ENCODE peak calls at places on chromosomes 5 and 9, in ten cellular contexts. Z, I, T, U, O, M, N, P, D and V are unnamed samples.
A peak's percentile ranks its signal among the peaks of the same experiment; 100 is the strongest.

GRCh38 chr5:139381837-139382361 is 1.2 kb downstream of the SLC23A1 start:
- DNase-seq in Z (no peak), I (no peak), T (no peak), U (no peak), O (no peak), M (no peak), N (no peak), P (no peak), D (no peak), V (no peak)

GRCh38 chr5:155046591-155046990 is 33.0 kb downstream of the KIF4B start:
- DNase-seq in Z (no peak), I (no peak), T (no peak), U (no peak), O (no peak), M (no peak), N (no peak), P (no peak), D (peak; percentile 30), V (no peak)

GRCh38 chr9:117325789-117326185 is 89.1 kb downstream of the ASTN2 start:
- DNase-seq in Z (no peak), I (no peak), T (no peak), U (no peak), O (no peak), M (no peak), N (no peak), P (no peak), D (no peak), V (no peak)

GRCh38 chr5:142106061-142106460 is 2.5 kb upstream of the NDFIP1 start:
- DNase-seq in Z (no peak), I (peak; percentile 83), T (no peak), U (peak; percentile 39), O (peak; percentile 15), M (no peak), N (peak; percentile 51), P (no peak), D (no peak), V (no peak)

GRCh38 chr9:136074706-136075105 is 20.4 kb downstream of the NACC2 start:
- DNase-seq in Z (no peak), I (no peak), T (no peak), U (peak; percentile 6), O (no peak), M (no peak), N (no peak), P (no peak), D (no peak), V (no peak)

GRCh38 chr5:31937703-31938102 is 236.4 kb downstream of the GOLPH3 start:
- DNase-seq in Z (no peak), I (no peak), T (no peak), U (no peak), O (no peak), M (no peak), N (no peak), P (no peak), D (no peak), V (no peak)

GRCh38 chr5:111999286-111999685 is 242.3 kb upstream of the NREP start:
- DNase-seq in Z (no peak), I (peak; percentile 81), T (no peak), U (no peak), O (peak; percentile 74), M (no peak), N (no peak), P (peak; percentile 63), D (no peak), V (no peak)

GRCh38 chr5:156913719-156914370 is 49.2 kb downstream of the TIMD4 start:
- DNase-seq in Z (no peak), I (no peak), T (no peak), U (no peak), O (no peak), M (no peak), N (no peak), P (no peak), D (peak; percentile 93), V (peak; percentile 77)

GRCh38 chr5:73136277-73136606 is 15.9 kb downstream of the TMEM171 start:
- DNase-seq in Z (no peak), I (no peak), T (no peak), U (no peak), O (no peak), M (no peak), N (no peak), P (no peak), D (no peak), V (no peak)

GRCh38 chr9:137314561-137315560 is 12.8 kb upstream of the NRARP start:
- DNase-seq in Z (no peak), I (no peak), T (no peak), U (peak; percentile 49), O (no peak), M (peak; percentile 29), N (peak; percentile 15), P (peak; percentile 1), D (no peak), V (peak; percentile 14)

GRCh38 chr9:9142001-9142400 is 1342.4 kb upstream of the DMAC1 start:
- DNase-seq in Z (no peak), I (no peak), T (no peak), U (no peak), O (no peak), M (no peak), N (no peak), P (no peak), D (peak; percentile 85), V (no peak)

GRCh38 chr9:128706671-128707381 is 4.5 kb downstream of the PKN3 start:
- DNase-seq in Z (no peak), I (no peak), T (no peak), U (peak; percentile 21), O (no peak), M (no peak), N (no peak), P (no peak), D (no peak), V (no peak)

GRCh38 chr5:177293819-177294581 is 9.5 kb downstream of the RAB24 start:
- DNase-seq in Z (no peak), I (no peak), T (no peak), U (no peak), O (no peak), M (no peak), N (no peak), P (no peak), D (no peak), V (no peak)

GRCh38 chr5:82046268-82046621 is 74.4 kb downstream of the ATG10 start:
- DNase-seq in Z (no peak), I (no peak), T (no peak), U (no peak), O (no peak), M (no peak), N (no peak), P (peak; percentile 47), D (no peak), V (no peak)

GRCh38 chr9:33297455-33297854 is 7.1 kb downstream of the NFX1 start:
- DNase-seq in Z (peak; percentile 90), I (no peak), T (no peak), U (peak; percentile 59), O (no peak), M (no peak), N (no peak), P (no peak), D (no peak), V (no peak)

GRCh38 chr5:132300572-132301340 is 6.6 kb downstream of the SLC22A4 start:
- DNase-seq in Z (no peak), I (no peak), T (peak; percentile 17), U (peak; percentile 52), O (no peak), M (no peak), N (no peak), P (no peak), D (no peak), V (no peak)

GRCh38 chr9:128881884-128882676 is at the start of the genes KYAT1 and LRRC8A:
- DNase-seq in Z (peak; percentile 95), I (peak; percentile 92), T (peak; percentile 94), U (peak; percentile 98), O (peak; percentile 95), M (peak; percentile 93), N (peak; percentile 96), P (peak; percentile 99), D (peak; percentile 98), V (peak; percentile 97)

GRCh38 chr9:34170252-34170915 is 8.5 kb upstream of the UBAP1 start:
- DNase-seq in Z (no peak), I (no peak), T (no peak), U (peak; percentile 36), O (no peak), M (no peak), N (no peak), P (no peak), D (no peak), V (no peak)

GRCh38 chr9:129237195-129237611 is 59.1 kb upstream of the IER5L start:
- DNase-seq in Z (peak; percentile 62), I (peak; percentile 71), T (peak; percentile 38), U (peak; percentile 17), O (peak; percentile 54), M (no peak), N (peak; percentile 73), P (peak; percentile 71), D (no peak), V (no peak)

GRCh38 chr5:149796836-149797235 is 66.7 kb downstream of the PPARGC1B start:
- DNase-seq in Z (no peak), I (no peak), T (no peak), U (no peak), O (no peak), M (no peak), N (no peak), P (no peak), D (no peak), V (no peak)

GRCh38 chr5:159459951-159460538 is 129.8 kb upstream of the IL12B start:
- DNase-seq in Z (peak; percentile 47), I (peak; percentile 66), T (no peak), U (no peak), O (no peak), M (no peak), N (no peak), P (no peak), D (no peak), V (no peak)

GRCh38 chr9:99385814-99386279 is 163.8 kb downstream of the SEC61B start:
- DNase-seq in Z (no peak), I (peak; percentile 65), T (no peak), U (peak; percentile 68), O (peak; percentile 52), M (no peak), N (no peak), P (peak; percentile 33), D (no peak), V (no peak)

GRCh38 chr9:76691761-76692313 is 72.4 kb upstream of the PCA3 start:
- DNase-seq in Z (no peak), I (no peak), T (no peak), U (no peak), O (no peak), M (no peak), N (no peak), P (peak; percentile 48), D (peak; percentile 78), V (no peak)

GRCh38 chr9:128683340-128684064 is 5.5 kb upstream of the SET start:
- DNase-seq in Z (peak; percentile 38), I (peak; percentile 52), T (no peak), U (peak; percentile 53), O (peak; percentile 77), M (peak; percentile 55), N (peak; percentile 50), P (peak; percentile 64), D (no peak), V (peak; percentile 36)

GRCh38 chr5:151952233-151952632 is 27.6 kb upstream of the GLRA1 start:
- DNase-seq in Z (no peak), I (no peak), T (no peak), U (no peak), O (no peak), M (no peak), N (no peak), P (no peak), D (no peak), V (no peak)

GRCh38 chr9:18479405-18479804 is 5.5 kb downstream of the ADAMTSL1 start:
- DNase-seq in Z (no peak), I (peak; percentile 45), T (no peak), U (no peak), O (no peak), M (no peak), N (no peak), P (no peak), D (no peak), V (no peak)

GRCh38 chr9:116344416-116344815 is 190.8 kb downstream of the PAPPA start:
- DNase-seq in Z (no peak), I (no peak), T (no peak), U (no peak), O (no peak), M (no peak), N (no peak), P (no peak), D (no peak), V (no peak)

GRCh38 chr9:94700445-94700844 is 26.1 kb upstream of the AOPEP start:
- DNase-seq in Z (no peak), I (no peak), T (no peak), U (no peak), O (peak; percentile 22), M (no peak), N (no peak), P (peak; percentile 44), D (no peak), V (no peak)